ENCODE peak calls at places on chromosomes 13 and 19, in four cellular contexts. G, U, F and K are unnamed samples.

GRCh38 chr19:5727453-5728050 is 7.1 kb downstream of the CATSPERD start:
- DNase-seq in G (no peak), U (no peak), F (no peak), K (no peak)

GRCh38 chr13:42885325-42885724 is 103.9 kb downstream of the FAM216B start:
- DNase-seq in G (no peak), U (no peak), F (no peak), K (no peak)

GRCh38 chr13:72983085-72983768 is 75.6 kb upstream of the KLF5 start:
- DNase-seq in G (no peak), U (no peak), F (peak), K (no peak)

GRCh38 chr19:10552596-10553053 is 8.9 kb downstream of the ATG4D start:
- DNase-seq in G (peak), U (no peak), F (no peak), K (peak)

GRCh38 chr19:18253716-18254115 is 20.5 kb downstream of the IQCN start:
- DNase-seq in G (peak), U (no peak), F (peak), K (peak)

GRCh38 chr13:101612736-101613135 is 160.3 kb downstream of the ITGBL1 start:
- DNase-seq in G (no peak), U (no peak), F (no peak), K (no peak)

GRCh38 chr13:74194856-74195255 is 60.7 kb upstream of the KLF12 start:
- DNase-seq in G (no peak), U (no peak), F (no peak), K (no peak)

GRCh38 chr19:11017275-11018035 is 56.6 kb downstream of the SMARCA4 start:
- DNase-seq in G (no peak), U (no peak), F (no peak), K (no peak)

GRCh38 chr19:31276831-31277230 is 72.4 kb downstream of the TSHZ3 start:
- DNase-seq in G (no peak), U (no peak), F (no peak), K (no peak)

GRCh38 chr19:17579523-17580244 is 24.2 kb downstream of the COLGALT1 start:
- DNase-seq in G (peak), U (peak), F (peak), K (peak)

GRCh38 chr13:105672911-105673310 is 862.6 kb downstream of the EFNB2 start:
- DNase-seq in G (no peak), U (no peak), F (no peak), K (no peak)

GRCh38 chr19:50932018-50932689 is 20.7 kb downstream of the KLK5 start:
- DNase-seq in G (peak), U (no peak), F (peak), K (peak)

GRCh38 chr19:27709496-27709895 is 1503.5 kb downstream of the UQCRFS1 start:
- DNase-seq in G (no peak), U (no peak), F (no peak), K (no peak)

GRCh38 chr13:76792680-76793334 is 93.4 kb downstream of the KCTD12 start:
- DNase-seq in G (peak), U (peak), F (peak), K (no peak)

GRCh38 chr19:41627966-41628675 is 1.2 kb upstream of the CEACAM4 start:
- DNase-seq in G (no peak), U (no peak), F (no peak), K (no peak)

GRCh38 chr13:78569029-78569428 is 34.3 kb downstream of the POU4F1 start:
- DNase-seq in G (no peak), U (no peak), F (no peak), K (no peak)

GRCh38 chr19:33821871-33822270 is 25.2 kb downstream of the KCTD15 start:
- DNase-seq in G (peak), U (no peak), F (peak), K (peak)

GRCh38 chr13:70170689-70171088 is 62.4 kb upstream of the KLHL1 start:
- DNase-seq in G (peak), U (no peak), F (no peak), K (no peak)

GRCh38 chr13:44809152-44809551 is 180.1 kb downstream of the NUFIP1 start:
- DNase-seq in G (no peak), U (no peak), F (no peak), K (no peak)

GRCh38 chr13:97223711-97224461 is 1.8 kb downstream of the MBNL2 start:
- DNase-seq in G (peak), U (peak), F (peak), K (peak)

GRCh38 chr19:797528-798414 is 519 bp downstream of the PTBP1 start:
- DNase-seq in G (peak), U (peak), F (peak), K (peak)

GRCh38 chr19:35759697-35760096 is 1.7 kb downstream of the PROSER3 start:
- DNase-seq in G (no peak), U (no peak), F (no peak), K (no peak)

GRCh38 chr19:21571316-21571715 is 65.9 kb downstream of the ZNF429 start:
- DNase-seq in G (no peak), U (no peak), F (no peak), K (no peak)

GRCh38 chr13:81610613-81611012 is 1269.7 kb upstream of the SPRY2 start:
- DNase-seq in G (no peak), U (no peak), F (no peak), K (no peak)

GRCh38 chr19:45667620-45668341 is at the start of gene GIPR:
- DNase-seq in G (peak), U (no peak), F (peak), K (peak)
- H3K27ac ChIP-seq in G (no peak), U (no peak), F (no peak), K (peak)

DNA sequence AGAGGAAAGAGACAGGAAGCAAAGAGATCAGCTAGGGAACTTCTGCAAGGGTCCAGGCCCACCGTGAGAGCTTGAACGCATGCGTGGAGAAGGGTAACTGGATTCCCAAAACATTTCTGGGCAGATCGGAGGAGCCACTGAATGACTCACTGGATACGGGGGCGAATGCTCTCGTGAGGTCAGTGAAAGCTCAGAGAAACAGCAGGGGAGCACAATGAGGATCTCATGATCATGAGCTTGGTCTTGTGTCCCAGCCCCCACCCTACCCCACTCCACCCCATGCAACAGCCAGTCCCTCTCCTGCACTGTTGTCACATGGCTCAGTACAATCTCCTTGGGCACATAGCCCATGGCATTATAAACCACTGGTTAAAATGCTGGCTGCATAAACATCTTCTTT is 40.6 kb downstream of the DCLK1 start:
- DNase-seq in G (no peak), U (peak), F (no peak), K (no peak)
- TF ChIP-seq CTCF in G (no peak), U (no peak), F (no peak), K (no peak)

GRCh38 chr13:60642552-60642951 is 245.5 kb downstream of the TDRD3 start:
- DNase-seq in G (peak), U (no peak), F (no peak), K (no peak)

GRCh38 chr13:60646600-60646999 is 249.6 kb downstream of the TDRD3 start:
- DNase-seq in G (no peak), U (no peak), F (no peak), K (no peak)

GRCh38 chr13:60645552-60646138 is 248.6 kb downstream of the TDRD3 start:
- DNase-seq in G (peak), U (no peak), F (no peak), K (no peak)

GRCh38 chr13:60647547-60647946 is 250.5 kb downstream of the TDRD3 start:
- DNase-seq in G (no peak), U (no peak), F (no peak), K (no peak)
- H3K27ac ChIP-seq in G (no peak), U (no peak), F (no peak), K (no peak)

DNA sequence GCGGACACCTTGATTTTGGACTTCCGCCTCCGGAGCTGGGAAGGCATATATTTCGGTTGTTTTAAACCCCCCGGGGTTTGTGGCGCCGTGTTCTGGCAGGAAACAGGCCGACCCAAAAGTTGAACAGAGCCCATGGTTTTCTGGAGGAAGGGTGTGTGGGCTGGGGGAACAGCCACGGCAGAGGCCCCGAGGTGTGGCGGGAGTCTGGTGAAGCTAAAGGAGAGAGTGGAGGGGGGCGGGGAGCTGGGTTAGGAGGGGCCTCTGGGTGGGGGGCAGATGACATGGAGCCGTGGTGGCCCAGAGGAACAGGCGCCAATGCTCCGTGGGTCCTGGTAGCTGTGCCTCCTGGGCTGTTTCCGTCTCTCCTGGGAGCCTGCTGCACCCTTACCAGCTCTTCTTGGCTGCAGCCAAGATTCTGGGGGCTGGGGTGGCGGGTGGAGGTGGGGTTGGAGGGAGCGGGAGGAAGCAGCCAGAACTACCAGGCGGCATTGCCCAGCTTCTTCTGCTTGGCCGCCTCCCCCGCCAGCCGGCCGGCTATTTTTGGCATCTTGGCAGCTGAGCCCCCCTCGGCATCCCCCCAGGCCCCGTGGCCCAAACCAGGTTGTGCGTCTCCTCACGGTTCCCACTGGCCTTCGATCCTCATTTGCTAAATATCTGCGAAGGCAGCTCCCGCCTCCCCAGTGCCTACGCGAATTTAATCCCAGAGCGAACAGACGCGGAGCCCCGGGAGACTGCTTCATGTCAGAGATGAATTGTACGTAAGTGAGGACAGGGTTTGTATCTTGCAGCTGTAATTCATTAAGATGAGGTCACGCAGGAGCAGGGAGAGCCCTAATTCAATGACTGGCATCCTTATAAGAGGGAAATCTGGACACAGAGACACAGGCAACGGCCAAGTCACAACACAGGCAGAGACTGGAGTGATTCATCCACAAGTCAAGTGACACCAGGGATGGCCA is 12.7 kb upstream of the PEAK3 start:
- DNase-seq in G (no peak), U (no peak), F (no peak), K (no peak)
- TF ChIP-seq CTCF in G (no peak), U (no peak), F (no peak), K (no peak)